ENCODE peak calls at places on chromosomes 4 and X, in eight cellular contexts. P, G, K, F, A, J, M and Y are unnamed samples.

GRCh38 chr4:1488831-1489638 is 82.8 kb upstream of the NKX1-1 start:
- DNase-seq in P (no peak), G (no peak), K (no peak), F (peak; percentile 59), A (no peak), J (peak; percentile 7), M (no peak), Y (no peak)

GRCh38 chr4:23006756-23007155 is 314.0 kb downstream of the GBA3 start:
- DNase-seq in P (no peak), G (no peak), K (no peak), F (no peak), A (no peak), J (no peak), M (no peak), Y (no peak)

GRCh38 chrX:133796282-133796681 is 189.1 kb downstream of the GPC3 start:
- DNase-seq in P (no peak), G (no peak), K (no peak), F (no peak), A (no peak), J (no peak), M (no peak), Y (no peak)

GRCh38 chr4:54687887-54688841 is 30.4 kb downstream of the KIT start:
- DNase-seq in P (no peak), G (no peak), K (no peak), F (no peak), A (no peak), J (no peak), M (no peak), Y (no peak)

GRCh38 chrX:82945332-82945731 is 562.8 kb upstream of the POU3F4 start:
- DNase-seq in P (no peak), G (no peak), K (no peak), F (no peak), A (no peak), J (no peak), M (no peak), Y (no peak)

GRCh38 chr4:139700568-139700967 is 34.9 kb downstream of the MGST2 start:
- DNase-seq in P (no peak), G (no peak), K (no peak), F (no peak), A (no peak), J (no peak), M (no peak), Y (no peak)

GRCh38 chr4:25180524-25181131 is 20.4 kb upstream of the SEPSECS start:
- DNase-seq in P (no peak), G (no peak), K (no peak), F (no peak), A (peak; percentile 76), J (no peak), M (peak; percentile 52), Y (no peak)

GRCh38 chrX:1212532-1212931 is at the start of gene CRLF2:
- DNase-seq in P (no peak), G (no peak), K (no peak), F (no peak), A (no peak), J (no peak), M (no peak), Y (no peak)

GRCh38 chrX:34764842-34765241 is 107.8 kb upstream of the TMEM47 start:
- DNase-seq in P (no peak), G (no peak), K (no peak), F (no peak), A (no peak), J (no peak), M (no peak), Y (no peak)

GRCh38 chr4:171042989-171043524 is 770.1 kb upstream of the GALNTL6 start:
- DNase-seq in P (no peak), G (no peak), K (no peak), F (peak; percentile 60), A (no peak), J (no peak), M (no peak), Y (no peak)

DNA sequence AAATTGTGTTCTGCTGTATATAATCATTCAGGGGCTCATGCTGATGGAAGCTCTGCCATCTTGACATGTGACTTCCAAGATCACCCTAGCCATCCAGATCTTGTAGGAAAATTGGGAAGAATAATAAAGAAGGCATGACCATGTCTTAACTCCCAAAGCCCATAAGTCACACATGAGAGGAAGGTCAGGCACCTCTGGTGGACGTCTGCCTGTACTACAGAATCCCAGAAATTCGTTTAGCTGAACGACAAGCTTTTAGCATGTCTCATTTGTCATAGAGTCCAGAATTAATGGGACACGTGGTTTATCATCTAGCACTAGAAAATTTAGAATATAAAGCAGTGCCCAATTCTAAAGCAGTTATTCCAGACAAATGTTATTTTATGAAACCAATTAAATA is 212.7 kb downstream of the CENPC start:
- DNase-seq in P (no peak), G (no peak), K (no peak), F (no peak), A (no peak), J (peak; percentile 33), M (peak; percentile 37), Y (peak; percentile 2)
- TF ChIP-seq CTCF in P (no peak), G (no peak), K (no peak), F (no peak), A (peak; percentile 54), J (peak; percentile 72), M (peak; percentile 65), Y (peak; percentile 54)

GRCh38 chrX:50905334-50905733 is 5.2 kb upstream of the BMP15 start:
- DNase-seq in P (no peak), G (no peak), K (no peak), F (no peak), A (no peak), J (no peak), M (no peak), Y (no peak)
- TF ChIP-seq CTCF in P (no peak), G (no peak), K (no peak), F (no peak), A (peak; percentile 23), J (peak; percentile 20), M (peak; percentile 16), Y (peak; percentile 52)

GRCh38 chrX:135328421-135329005 is 19.2 kb downstream of the ETDC start:
- DNase-seq in P (no peak), G (no peak), K (no peak), F (no peak), A (no peak), J (no peak), M (no peak), Y (no peak)
- TF ChIP-seq CTCF in P (no peak), G (no peak), K (no peak), F (no peak), A (no peak), J (no peak), M (no peak), Y (no peak)

GRCh38 chr4:108512615-108513505 is 107.5 kb upstream of the RPL34 start:
- DNase-seq in P (peak; percentile 38), G (no peak), K (peak; percentile 11), F (no peak), A (peak; percentile 81), J (peak; percentile 43), M (peak; percentile 47), Y (peak; percentile 37)
- TF ChIP-seq CTCF in P (peak; percentile 54), G (no peak), K (peak; percentile 29), F (no peak), A (peak; percentile 40), J (no peak), M (peak; percentile 59), Y (peak; percentile 63)